ENCODE peak calls at places on chromosomes 3 and 15, in nine cellular contexts. R, E, U, Q, M, W, Z, C and N are unnamed samples.

GRCh38 chr3:191531434-191531833 is 70.5 kb downstream of the PYDC2 start:
- DNase-seq in R (no peak), E (no peak), U (no peak), Q (no peak), M (no peak), W (no peak), Z (no peak), C (no peak), N (no peak)

GRCh38 chr15:101451886-101452285 is 37.6 kb downstream of the PCSK6 start:
- DNase-seq in R (no peak), E (no peak), U (peak; percentile 47), Q (no peak), M (no peak), W (no peak), Z (no peak), C (no peak), N (peak; percentile 10)

GRCh38 chr3:178182337-178182761 is 353.9 kb upstream of the KCNMB2 start:
- DNase-seq in R (no peak), E (peak; percentile 25), U (no peak), Q (no peak), M (no peak), W (no peak), Z (no peak), C (no peak), N (peak; percentile 14)

GRCh38 chr3:38725726-38726410 is 76.4 kb upstream of the SCN5A start:
- DNase-seq in R (no peak), E (no peak), U (peak; percentile 43), Q (no peak), M (no peak), W (no peak), Z (no peak), C (no peak), N (no peak)

GRCh38 chr3:40179016-40179415 is 130.5 kb upstream of the EIF1B start:
- DNase-seq in R (peak; percentile 66), E (no peak), U (peak; percentile 81), Q (peak; percentile 67), M (peak; percentile 81), W (peak; percentile 84), Z (peak; percentile 74), C (peak; percentile 71), N (peak; percentile 90)

GRCh38 chr15:79572691-79573340 is 140.7 kb downstream of the MINAR1 start:
- DNase-seq in R (no peak), E (no peak), U (no peak), Q (no peak), M (peak; percentile 37), W (no peak), Z (no peak), C (no peak), N (no peak)

GRCh38 chr3:12677616-12678015 is 13.7 kb upstream of the RAF1 start:
- DNase-seq in R (no peak), E (no peak), U (no peak), Q (no peak), M (no peak), W (no peak), Z (no peak), C (peak; percentile 44), N (no peak)

GRCh38 chr15:79675982-79676381 is 220.8 kb downstream of the MTHFS start:
- DNase-seq in R (no peak), E (no peak), U (no peak), Q (no peak), M (no peak), W (no peak), Z (no peak), C (no peak), N (no peak)

GRCh38 chr3:67620869-67621268 is 33.5 kb downstream of the SUCLG2 start:
- DNase-seq in R (no peak), E (no peak), U (no peak), Q (no peak), M (no peak), W (no peak), Z (no peak), C (no peak), N (no peak)

GRCh38 chr15:96356494-96357455 is 26.3 kb downstream of the NR2F2 start:
- DNase-seq in R (peak; percentile 86), E (peak; percentile 76), U (peak; percentile 88), Q (peak; percentile 79), M (peak; percentile 90), W (peak; percentile 87), Z (peak; percentile 88), C (peak; percentile 78), N (peak; percentile 88)

GRCh38 chr15:70035719-70036077 is 62.0 kb downstream of the TLE3 start:
- DNase-seq in R (no peak), E (no peak), U (no peak), Q (no peak), M (no peak), W (no peak), Z (no peak), C (no peak), N (no peak)

GRCh38 chr15:70703483-70703882 is 59.9 kb downstream of the UACA start:
- DNase-seq in R (no peak), E (no peak), U (peak; percentile 34), Q (no peak), M (no peak), W (no peak), Z (no peak), C (no peak), N (peak; percentile 51)

GRCh38 chr3:147377412-147378185 is 28.7 kb downstream of the ZIC4 start:
- DNase-seq in R (no peak), E (no peak), U (no peak), Q (no peak), M (no peak), W (no peak), Z (no peak), C (no peak), N (no peak)

GRCh38 chr15:95440712-95441111 is 889.8 kb upstream of the NR2F2 start:
- DNase-seq in R (no peak), E (no peak), U (no peak), Q (no peak), M (no peak), W (no peak), Z (no peak), C (no peak), N (no peak)

GRCh38 chr3:195247086-195247862 is 23.7 kb downstream of the XXYLT1 start:
- DNase-seq in R (no peak), E (no peak), U (no peak), Q (no peak), M (no peak), W (no peak), Z (peak; percentile 38), C (peak; percentile 21), N (peak; percentile 11)

GRCh38 chr15:63408514-63408913 is 26.9 kb upstream of the CA12 start:
- DNase-seq in R (no peak), E (no peak), U (peak; percentile 51), Q (no peak), M (no peak), W (no peak), Z (no peak), C (no peak), N (no peak)

DNA sequence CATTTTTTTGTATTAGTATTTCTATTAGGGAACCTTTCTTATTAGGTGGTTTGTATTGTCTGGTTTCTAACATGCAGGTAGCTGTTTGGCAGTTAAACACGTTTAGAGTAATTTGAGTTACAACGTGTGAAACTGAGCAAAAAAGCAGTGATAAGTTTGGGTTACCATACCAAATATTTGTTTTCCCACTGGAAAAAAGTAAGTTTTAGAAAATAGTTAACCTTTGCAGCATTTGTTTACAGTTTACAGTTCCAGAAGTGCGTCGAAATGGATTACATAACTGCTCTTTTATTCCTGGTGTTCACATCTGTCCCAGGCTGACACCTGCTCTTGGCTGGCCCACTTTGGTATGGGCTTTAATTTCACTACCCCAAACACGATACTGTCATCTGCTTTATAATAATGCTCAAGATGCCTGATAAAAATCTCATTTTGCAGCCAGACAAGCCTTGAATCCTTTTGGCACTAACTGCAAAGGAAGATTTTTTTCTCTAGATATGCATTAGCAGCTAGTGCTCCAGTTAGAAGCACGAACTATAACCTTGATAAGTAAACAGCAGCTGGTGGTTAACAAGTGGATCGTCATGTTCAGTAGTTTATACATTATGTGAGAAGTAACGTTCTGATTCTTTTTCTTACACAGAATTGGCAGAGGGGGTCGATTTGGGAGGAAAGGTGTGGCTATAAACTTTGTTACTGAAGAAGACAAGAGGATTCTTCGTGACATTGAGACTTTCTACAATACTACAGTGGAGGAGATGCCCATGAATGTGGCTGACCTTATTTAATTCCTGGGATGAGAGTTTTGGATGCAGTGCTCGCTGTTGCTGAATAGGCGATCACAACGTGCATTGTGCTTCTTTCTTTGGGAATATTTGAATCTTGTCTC is 5.3 kb downstream of the EIF4A2 start:
- DNase-seq in R (no peak), E (no peak), U (no peak), Q (no peak), M (no peak), W (no peak), Z (no peak), C (no peak), N (no peak)
- H3K4me1 ChIP-seq in R (peaks cover 21% of the 10 kb centered on the region), E (peaks cover 33% of the 10 kb centered on the region), U (peaks cover 12% of the 10 kb centered on the region), Q (peaks cover 11% of the 10 kb centered on the region), M (peaks cover 41% of the 10 kb centered on the region), W (peaks cover 45% of the 10 kb centered on the region), Z (peaks cover 39% of the 10 kb centered on the region), C (peaks cover 45% of the 10 kb centered on the region), N (peaks cover 23% of the 10 kb centered on the region)

GRCh38 chr3:8524656-8525399 is 23.2 kb downstream of the LMCD1 start:
- DNase-seq in R (no peak), E (no peak), U (no peak), Q (no peak), M (no peak), W (no peak), Z (no peak), C (no peak), N (no peak)
- H3K4me1 ChIP-seq in R (peaks cover 12% of the 10 kb centered on the region), E (no peaks in the 10 kb centered on the region), U (no peaks in the 10 kb centered on the region), Q (peaks cover 22% of the 10 kb centered on the region), M (peaks cover 10% of the 10 kb centered on the region), W (peaks cover 57% of the 10 kb centered on the region), Z (peaks cover 81% of the 10 kb centered on the region), C (peaks cover 77% of the 10 kb centered on the region), N (peaks cover 6% of the 10 kb centered on the region)

DNA sequence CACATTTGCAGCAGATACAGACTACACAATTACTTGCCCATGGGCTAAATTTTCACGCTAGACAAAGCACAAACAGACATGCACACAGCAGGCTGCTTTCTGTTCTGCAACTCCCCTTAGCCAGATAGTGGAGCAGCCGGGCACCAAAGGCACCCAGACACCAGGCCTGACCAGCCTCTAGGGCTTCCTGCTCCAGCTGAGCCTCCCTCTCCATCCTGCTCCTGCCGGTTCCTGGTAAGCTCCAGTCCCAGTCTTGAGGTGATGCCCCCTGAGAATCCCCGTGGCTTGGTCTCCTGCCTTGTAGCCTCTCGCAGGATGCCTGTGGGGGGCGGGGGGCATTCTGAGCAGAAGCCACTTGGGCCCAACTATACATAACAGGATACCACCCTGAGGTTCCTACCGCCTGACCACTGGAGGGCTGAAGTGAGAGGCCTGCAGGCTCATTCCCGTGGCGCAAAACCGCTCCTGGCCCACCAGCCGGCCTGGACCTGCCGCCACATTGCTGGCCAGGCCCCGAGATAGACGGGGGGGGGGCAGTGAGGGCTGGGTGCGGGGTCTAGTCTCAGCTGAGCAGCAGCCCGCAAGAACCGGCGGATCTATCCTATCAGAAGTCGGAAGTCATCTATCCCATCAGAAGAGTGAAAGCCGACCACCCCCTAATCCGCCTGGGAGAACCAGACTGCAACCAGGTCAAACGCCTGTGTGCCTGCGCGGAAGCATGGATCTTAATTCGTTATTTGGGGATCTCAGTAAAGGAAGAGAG is 3.9 kb downstream of the FOXL2 start:
- DNase-seq in R (no peak), E (no peak), U (no peak), Q (no peak), M (no peak), W (no peak), Z (no peak), C (no peak), N (no peak)
- H3K4me1 ChIP-seq in R (peaks cover 5% of the 10 kb centered on the region), E (peaks cover 43% of the 10 kb centered on the region), U (peaks cover 18% of the 10 kb centered on the region), Q (peaks cover 24% of the 10 kb centered on the region), M (peaks cover 47% of the 10 kb centered on the region), W (peaks cover 22% of the 10 kb centered on the region), Z (peaks cover 44% of the 10 kb centered on the region), C (peaks cover 55% of the 10 kb centered on the region), N (peaks cover 14% of the 10 kb centered on the region)

GRCh38 chr3:128734523-128735189 is 8.7 kb downstream of the RAB7A start:
- DNase-seq in R (no peak), E (no peak), U (no peak), Q (no peak), M (no peak), W (no peak), Z (no peak), C (no peak), N (no peak)
- H3K4me1 ChIP-seq in R (peaks cover 7% of the 10 kb centered on the region), E (peaks cover 33% of the 10 kb centered on the region), U (peaks cover 20% of the 10 kb centered on the region), Q (no peaks in the 10 kb centered on the region), M (peaks cover 46% of the 10 kb centered on the region), W (peaks cover 83% of the 10 kb centered on the region), Z (peaks cover 52% of the 10 kb centered on the region), C (peaks cover 67% of the 10 kb centered on the region), N (peaks cover 30% of the 10 kb centered on the region)